ENCODE peak calls at places on chromosomes 4 and X, in six cellular contexts. D is pancreas, E is endodermal cell, X is colonic mucosa, Q is spleen, S is suprapubic skin. H is an unnamed sample.

GRCh38 chr4:184588893-184589292 is 60.4 kb downstream of the CASP3 start:
- DNase-seq in D (no peak), E (no peak), X (no peak), Q (no peak), S (no peak), H (no peak)

GRCh38 chrX:150360331-150360730 is 2.8 kb upstream of the MAMLD1 start:
- DNase-seq in D (no peak), E (peak; percentile 7), X (no peak), Q (no peak), S (no peak), H (no peak)

GRCh38 chrX:12564221-12564620 is 227.0 kb upstream of the PRPS2 start:
- DNase-seq in D (no peak), E (no peak), X (no peak), Q (no peak), S (no peak), H (no peak)

GRCh38 chr4:123144626-123145025 is 222.2 kb upstream of the NUDT6 start:
- DNase-seq in D (no peak), E (no peak), X (no peak), Q (no peak), S (no peak), H (no peak)

GRCh38 chr4:109010534-109010933 is 247.7 kb upstream of the ETNPPL start:
- DNase-seq in D (no peak), E (no peak), X (no peak), Q (no peak), S (no peak), H (no peak)

GRCh38 chr4:152640058-152640921 is 39.5 kb downstream of the TMEM154 start:
- DNase-seq in D (no peak), E (no peak), X (no peak), Q (no peak), S (no peak), H (no peak)

GRCh38 chr4:168843635-168844034 is 166.4 kb downstream of the CBR4 start:
- DNase-seq in D (no peak), E (no peak), X (no peak), Q (no peak), S (no peak), H (no peak)

GRCh38 chrX:120672389-120672788 is 42.5 kb upstream of the C1GALT1C1 start:
- DNase-seq in D (no peak), E (no peak), X (no peak), Q (no peak), S (no peak), H (peak; percentile 34)

GRCh38 chrX:2894885-2895292 is 34.2 kb downstream of the ARSD start:
- DNase-seq in D (no peak), E (peak; percentile 48), X (peak; percentile 68), Q (no peak), S (no peak), H (no peak)

GRCh38 chr4:20273793-20274192 is 22.1 kb downstream of the SLIT2 start:
- DNase-seq in D (no peak), E (no peak), X (no peak), Q (no peak), S (no peak), H (no peak)

GRCh38 chrX:77167993-77168392 is 279.2 kb upstream of the FGF16 start:
- DNase-seq in D (no peak), E (no peak), X (no peak), Q (no peak), S (no peak), H (no peak)

GRCh38 chr4:125526420-125526819 is 211.7 kb downstream of the FAT4 start:
- DNase-seq in D (no peak), E (no peak), X (no peak), Q (no peak), S (no peak), H (no peak)

GRCh38 chrX:18026171-18026570 is 165.1 kb upstream of the RAI2 start:
- DNase-seq in D (no peak), E (no peak), X (no peak), Q (no peak), S (no peak), H (no peak)

GRCh38 chrX:44474410-44474809 is 68.2 kb downstream of the FUNDC1 start:
- DNase-seq in D (no peak), E (no peak), X (no peak), Q (no peak), S (no peak), H (no peak)

GRCh38 chr4:124641715-124642380 is 70.7 kb downstream of the ANKRD50 start:
- DNase-seq in D (no peak), E (no peak), X (no peak), Q (no peak), S (no peak), H (peak; percentile 66)

GRCh38 chrX:386768-387575 is at the start of gene PPP2R3B:
- DNase-seq in D (peak; percentile 99), E (peak; percentile 99), X (peak; percentile 97), Q (peak; percentile 100), S (peak; percentile 98), H (peak; percentile 100)

GRCh38 chr4:173424899-173425805 is 26.2 kb upstream of the SCRG1 start:
- DNase-seq in D (no peak), E (no peak), X (no peak), Q (no peak), S (no peak), H (no peak)

GRCh38 chr4:76250962-76251361 is 559 bp upstream of the FAM47E start:
- DNase-seq in D (no peak), E (no peak), X (peak; percentile 37), Q (no peak), S (no peak), H (no peak)

GRCh38 chr4:153249199-153250154 is 45.2 kb downstream of the TRIM2 start:
- DNase-seq in D (peak; percentile 89), E (peak; percentile 93), X (peak; percentile 90), Q (peak; percentile 94), S (peak; percentile 85), H (no peak)

GRCh38 chrX:24494544-24495113 is 29.5 kb downstream of the PDK3 start:
- DNase-seq in D (no peak), E (no peak), X (peak; percentile 71), Q (no peak), S (no peak), H (no peak)

GRCh38 chr4:131091896-131092295 is 1995.9 kb downstream of the C4orf33 start:
- DNase-seq in D (no peak), E (no peak), X (no peak), Q (no peak), S (no peak), H (no peak)

GRCh38 chr4:100849319-100849718 is 331.5 kb upstream of the EMCN start:
- DNase-seq in D (no peak), E (no peak), X (no peak), Q (no peak), S (no peak), H (no peak)
- TF ChIP-seq CTCF in D (no peak), E (no peak), X (no peak), Q (no peak), S (no peak), H (no peak)

GRCh38 chr4:68245594-68245993 is at the start of gene TMPRSS11B:
- DNase-seq in D (no peak), E (no peak), X (no peak), Q (no peak), S (no peak), H (no peak)
- H3K9me3 ChIP-seq in D (no peaks in the 10 kb centered on the region), E (no peaks in the 10 kb centered on the region), X (no peaks in the 10 kb centered on the region), Q (no peaks in the 10 kb centered on the region), S (no peaks in the 10 kb centered on the region), H (no peaks in the 10 kb centered on the region)

GRCh38 chr4:38871593-38871992 is 4.0 kb downstream of the FAM114A1 start:
- DNase-seq in D (no peak), E (no peak), X (no peak), Q (no peak), S (no peak), H (no peak)

GRCh38 chr4:38870098-38870850 is 2.7 kb downstream of the FAM114A1 start:
- DNase-seq in D (no peak), E (no peak), X (no peak), Q (no peak), S (no peak), H (no peak)

GRCh38 chr4:38868055-38868965 is 704 bp downstream of the FAM114A1 start:
- DNase-seq in D (peak; percentile 72), E (peak; percentile 68), X (peak; percentile 73), Q (no peak), S (no peak), H (peak; percentile 62)

GRCh38 chr4:38867478-38868054 is at the start of gene FAM114A1:
- DNase-seq in D (peak; percentile 91), E (peak; percentile 88), X (peak; percentile 89), Q (peak; percentile 93), S (peak; percentile 89), H (peak; percentile 79)

DNA sequence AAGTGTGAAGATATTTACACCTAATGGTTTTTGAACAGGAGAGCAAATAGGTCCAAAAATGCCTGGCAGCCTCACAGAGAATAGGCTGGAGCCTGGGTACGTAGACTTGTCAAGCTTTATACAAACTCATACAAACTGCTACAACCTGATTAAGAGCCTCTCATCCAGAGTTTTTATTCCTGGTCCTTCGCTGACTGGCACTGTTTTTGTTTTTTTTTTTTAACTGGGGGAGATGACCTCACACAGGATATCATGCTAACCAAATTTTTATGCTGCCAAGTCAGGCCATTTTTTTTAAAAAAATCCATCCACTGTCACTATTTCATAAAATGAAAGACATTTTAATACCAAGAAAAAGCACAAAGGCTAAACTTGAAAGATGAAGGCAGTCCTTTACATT is 1.9 kb downstream of the FAM114A1 start:
- DNase-seq in D (no peak), E (no peak), X (no peak), Q (no peak), S (no peak), H (no peak)
- H3K27ac ChIP-seq in D (peak overlapping the region; percentile 95), E (no peak overlapping the region), X (peak overlapping the region; percentile 91), Q (peak overlapping the region; percentile 90), S (peak overlapping the region; percentile 90), H (peak overlapping the region; percentile 63)

GRCh38 chr4:183399616-183400015 is 44.8 kb upstream of the CDKN2AIP start:
- DNase-seq in D (no peak), E (no peak), X (no peak), Q (no peak), S (no peak), H (no peak)

GRCh38 chr4:183397741-183398297 is 46.6 kb upstream of the CDKN2AIP start:
- DNase-seq in D (no peak), E (no peak), X (no peak), Q (no peak), S (no peak), H (no peak)

GRCh38 chr4:183399166-183399565 is 45.3 kb upstream of the CDKN2AIP start:
- DNase-seq in D (no peak), E (no peak), X (no peak), Q (no peak), S (no peak), H (no peak)

GRCh38 chr4:183400035-183400434 is 44.4 kb upstream of the CDKN2AIP start:
- DNase-seq in D (no peak), E (no peak), X (no peak), Q (no peak), S (no peak), H (no peak)

DNA sequence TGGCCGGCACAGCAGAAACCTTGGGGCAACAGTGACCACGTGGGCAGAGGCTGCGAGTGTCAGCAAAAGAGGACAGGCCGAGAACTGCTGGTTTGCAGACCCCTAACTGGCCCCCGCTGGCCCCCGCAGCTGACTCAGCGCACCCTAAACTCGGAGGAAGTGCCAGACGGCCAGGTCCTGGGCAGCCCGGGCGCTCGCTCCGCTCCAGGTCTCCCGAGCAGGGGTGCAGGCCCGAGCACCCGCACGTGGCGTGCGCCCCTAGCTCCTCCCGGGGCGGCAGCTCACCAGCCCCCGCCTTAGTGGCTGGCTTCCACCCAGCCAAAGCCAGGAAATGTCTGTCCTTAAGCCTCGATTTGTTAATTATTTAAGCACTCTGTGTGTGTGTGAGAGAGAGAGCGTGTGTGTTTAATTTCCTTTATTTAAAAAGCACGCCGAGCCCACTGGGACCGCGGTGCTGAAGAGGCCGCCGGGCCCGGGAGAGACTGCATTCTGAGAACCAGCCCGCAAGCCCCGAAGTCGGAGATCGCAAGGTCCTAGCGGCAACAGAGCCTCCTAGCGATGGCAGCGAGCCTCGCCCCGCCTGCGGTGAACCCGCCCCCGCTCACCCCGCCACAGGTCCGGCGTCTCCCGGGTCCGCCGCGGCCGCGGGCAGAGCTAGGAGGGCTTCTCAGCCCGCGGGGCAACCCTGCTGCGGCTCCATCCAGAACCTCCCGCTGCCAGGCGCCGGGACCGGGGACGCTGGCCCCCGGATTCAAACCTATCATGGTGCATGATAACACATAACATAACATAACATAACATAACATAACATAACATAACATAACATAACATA is 45.9 kb upstream of the CDKN2AIP start:
- DNase-seq in D (peak; percentile 85), E (peak; percentile 93), X (peak; percentile 78), Q (peak; percentile 93), S (no peak), H (no peak)
- TF ChIP-seq CTCF in D (no peak), E (peak; percentile 82), X (peak; percentile 42), Q (peak; percentile 66), S (peak; percentile 63), H (peak; percentile 80)